ENCODE peak calls at places on chromosomes 1 and 21, in five cellular contexts. One of them, this sample, is unnamed.

GRCh38 chr1:97137862-97138514 is 416.4 kb downstream of the PTBP2 start:
- DNase-seq in sigmoid colon: no peak
- DNase-seq in activated B cell treated with CpG ODN at 0.5 μM for 24 hours: no peak
- DNase-seq in GM12865: peak
- DNase-seq in suprapubic skin: no peak
- DNase-seq in this sample: no peak

GRCh38 chr1:12052008-12052573 is 11.0 kb upstream of the TNFRSF8 start:
- DNase-seq in sigmoid colon: peak
- DNase-seq in GM12865: peak
- DNase-seq in activated B cell treated with CpG ODN at 0.5 μM for 24 hours: peak
- DNase-seq in suprapubic skin: no peak
- DNase-seq in this sample: no peak

GRCh38 chr1:51061231-51061943 is 40.6 kb upstream of the C1orf185 start:
- DNase-seq in suprapubic skin: no peak
- DNase-seq in sigmoid colon: no peak
- DNase-seq in activated B cell treated with CpG ODN at 0.5 μM for 24 hours: no peak
- DNase-seq in GM12865: peak
- DNase-seq in this sample: no peak

GRCh38 chr1:38803647-38804046 is 55.9 kb downstream of the RRAGC start:
- DNase-seq in GM12865: no peak
- DNase-seq in activated B cell treated with CpG ODN at 0.5 μM for 24 hours: no peak
- DNase-seq in sigmoid colon: no peak
- DNase-seq in suprapubic skin: no peak
- DNase-seq in this sample: no peak

GRCh38 chr1:97943354-97943753 is 22.5 kb upstream of the DPYD start:
- DNase-seq in sigmoid colon: no peak
- DNase-seq in activated B cell treated with CpG ODN at 0.5 μM for 24 hours: no peak
- DNase-seq in suprapubic skin: no peak
- DNase-seq in GM12865: no peak
- DNase-seq in this sample: no peak

GRCh38 chr1:194013561-194013960 is 827.1 kb upstream of the B3GALT2 start:
- DNase-seq in GM12865: no peak
- DNase-seq in activated B cell treated with CpG ODN at 0.5 μM for 24 hours: no peak
- DNase-seq in sigmoid colon: no peak
- DNase-seq in suprapubic skin: no peak
- DNase-seq in this sample: no peak

GRCh38 chr1:59229138-59229537 is 67.8 kb upstream of the FGGY start:
- DNase-seq in sigmoid colon: no peak
- DNase-seq in GM12865: peak
- DNase-seq in suprapubic skin: no peak
- DNase-seq in activated B cell treated with CpG ODN at 0.5 μM for 24 hours: no peak
- DNase-seq in this sample: no peak

GRCh38 chr1:36391271-36391670 is 5.5 kb upstream of the STK40 start:
- DNase-seq in sigmoid colon: no peak
- DNase-seq in activated B cell treated with CpG ODN at 0.5 μM for 24 hours: no peak
- DNase-seq in suprapubic skin: no peak
- DNase-seq in GM12865: no peak
- DNase-seq in this sample: no peak

GRCh38 chr1:111538343-111539035 is 35.1 kb upstream of the ADORA3 start:
- DNase-seq in sigmoid colon: no peak
- DNase-seq in GM12865: no peak
- DNase-seq in activated B cell treated with CpG ODN at 0.5 μM for 24 hours: no peak
- DNase-seq in suprapubic skin: no peak
- DNase-seq in this sample: no peak

GRCh38 chr21:38712076-38712475 is 93.7 kb upstream of the ETS2 start:
- DNase-seq in sigmoid colon: no peak
- DNase-seq in GM12865: peak
- DNase-seq in activated B cell treated with CpG ODN at 0.5 μM for 24 hours: no peak
- DNase-seq in suprapubic skin: no peak
- DNase-seq in this sample: no peak

GRCh38 chr1:63632110-63632509 is 38.9 kb downstream of the PGM1 start:
- DNase-seq in GM12865: no peak
- DNase-seq in suprapubic skin: no peak
- DNase-seq in activated B cell treated with CpG ODN at 0.5 μM for 24 hours: no peak
- DNase-seq in sigmoid colon: no peak
- DNase-seq in this sample: no peak

GRCh38 chr1:86205741-86206140 is 49.2 kb upstream of the COL24A1 start:
- DNase-seq in sigmoid colon: no peak
- DNase-seq in GM12865: no peak
- DNase-seq in suprapubic skin: no peak
- DNase-seq in activated B cell treated with CpG ODN at 0.5 μM for 24 hours: no peak
- DNase-seq in this sample: no peak

GRCh38 chr1:22268327-22268726 is 125.4 kb upstream of the WNT4 start:
- DNase-seq in suprapubic skin: no peak
- DNase-seq in activated B cell treated with CpG ODN at 0.5 μM for 24 hours: no peak
- DNase-seq in sigmoid colon: no peak
- DNase-seq in GM12865: no peak
- DNase-seq in this sample: no peak

GRCh38 chr1:212313616-212314015 is 28.4 kb downstream of the PPP2R5A start:
- DNase-seq in activated B cell treated with CpG ODN at 0.5 μM for 24 hours: no peak
- DNase-seq in suprapubic skin: no peak
- DNase-seq in sigmoid colon: no peak
- DNase-seq in GM12865: no peak
- DNase-seq in this sample: no peak

GRCh38 chr1:169943963-169944526 is 50.3 kb upstream of the SCYL3 start:
- DNase-seq in GM12865: no peak
- DNase-seq in suprapubic skin: no peak
- DNase-seq in sigmoid colon: peak
- DNase-seq in activated B cell treated with CpG ODN at 0.5 μM for 24 hours: no peak
- DNase-seq in this sample: no peak

GRCh38 chr1:91080650-91081049 is 58.8 kb upstream of the ZNF644 start:
- DNase-seq in suprapubic skin: no peak
- DNase-seq in GM12865: peak
- DNase-seq in activated B cell treated with CpG ODN at 0.5 μM for 24 hours: no peak
- DNase-seq in sigmoid colon: no peak
- DNase-seq in this sample: no peak

GRCh38 chr1:69523032-69523431 is 44.7 kb upstream of the LRRC7 start:
- DNase-seq in activated B cell treated with CpG ODN at 0.5 μM for 24 hours: no peak
- DNase-seq in suprapubic skin: no peak
- DNase-seq in GM12865: no peak
- DNase-seq in sigmoid colon: no peak
- DNase-seq in this sample: no peak

GRCh38 chr1:172180886-172181285 is 239.6 kb upstream of the C1orf105 start:
- DNase-seq in sigmoid colon: peak
- DNase-seq in GM12865: peak
- DNase-seq in activated B cell treated with CpG ODN at 0.5 μM for 24 hours: no peak
- DNase-seq in suprapubic skin: no peak
- DNase-seq in this sample: no peak

GRCh38 chr21:41753001-41753725 is 13.7 kb downstream of the RIPK4 start:
- DNase-seq in GM12865: no peak
- DNase-seq in sigmoid colon: no peak
- DNase-seq in suprapubic skin: no peak
- DNase-seq in activated B cell treated with CpG ODN at 0.5 μM for 24 hours: no peak
- DNase-seq in this sample: no peak

GRCh38 chr1:42322577-42322976 is 12.5 kb downstream of the FOXJ3 start:
- DNase-seq in sigmoid colon: no peak
- DNase-seq in GM12865: no peak
- DNase-seq in suprapubic skin: no peak
- DNase-seq in activated B cell treated with CpG ODN at 0.5 μM for 24 hours: no peak
- DNase-seq in this sample: no peak

GRCh38 chr1:13775916-13776315 is 75.9 kb downstream of the PRDM2 start:
- DNase-seq in sigmoid colon: no peak
- DNase-seq in activated B cell treated with CpG ODN at 0.5 μM for 24 hours: no peak
- DNase-seq in suprapubic skin: no peak
- DNase-seq in GM12865: no peak
- DNase-seq in this sample: no peak

GRCh38 chr1:110187139-110187890 is 22.8 kb upstream of the KCNC4 start:
- DNase-seq in GM12865: no peak
- DNase-seq in sigmoid colon: no peak
- DNase-seq in suprapubic skin: no peak
- DNase-seq in activated B cell treated with CpG ODN at 0.5 μM for 24 hours: no peak
- DNase-seq in this sample: no peak

GRCh38 chr1:8674912-8675311 is 142.5 kb downstream of the RERE start:
- DNase-seq in sigmoid colon: no peak
- DNase-seq in suprapubic skin: no peak
- DNase-seq in GM12865: no peak
- DNase-seq in activated B cell treated with CpG ODN at 0.5 μM for 24 hours: no peak
- DNase-seq in this sample: no peak

GRCh38 chr1:200075938-200076546 is 48.5 kb downstream of the NR5A2 start:
- DNase-seq in sigmoid colon: no peak
- DNase-seq in activated B cell treated with CpG ODN at 0.5 μM for 24 hours: no peak
- DNase-seq in suprapubic skin: no peak
- DNase-seq in GM12865: no peak
- DNase-seq in this sample: no peak

DNA sequence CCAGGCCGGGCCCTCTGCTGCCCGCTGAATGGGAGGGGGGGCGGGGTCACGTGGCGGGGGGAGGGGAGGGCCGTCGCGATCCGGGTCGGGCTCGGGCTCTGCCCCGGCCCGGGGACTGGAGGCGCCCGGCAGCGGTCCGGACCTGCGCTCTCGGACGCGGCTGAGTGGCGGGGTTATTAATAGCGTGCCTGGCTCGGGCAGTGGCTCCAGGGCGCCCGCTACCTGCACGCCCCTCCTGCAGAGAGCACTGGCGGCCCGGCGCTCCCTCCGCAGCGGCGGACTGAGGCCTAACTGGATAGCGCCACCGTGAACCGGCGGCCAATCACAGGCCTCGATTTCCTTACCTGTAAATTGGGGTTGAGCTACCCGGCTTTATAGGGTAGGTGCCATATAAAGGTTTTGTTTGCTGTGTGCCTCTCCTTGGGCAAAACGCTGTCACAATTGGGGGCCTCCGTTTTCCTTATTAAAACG is 28.0 kb downstream of the AHDC1 start:
- DNase-seq in suprapubic skin: no peak
- DNase-seq in activated B cell treated with CpG ODN at 0.5 μM for 24 hours: peak
- DNase-seq in sigmoid colon: peak
- DNase-seq in GM12865: peak
- DNase-seq in this sample: peak
- TF ChIP-seq CTCF in suprapubic skin: no peak
- TF ChIP-seq CTCF in activated B cell treated with CpG ODN at 0.5 μM for 24 hours: no peak
- TF ChIP-seq CTCF in sigmoid colon: no peak
- TF ChIP-seq CTCF in GM12865: no peak
- TF ChIP-seq CTCF in this sample: no peak

GRCh38 chr1:231369282-231369681 is 31.2 kb downstream of the SPRTN start:
- DNase-seq in sigmoid colon: no peak
- DNase-seq in activated B cell treated with CpG ODN at 0.5 μM for 24 hours: no peak
- DNase-seq in GM12865: no peak
- DNase-seq in suprapubic skin: no peak
- DNase-seq in this sample: no peak
- TF ChIP-seq CTCF in sigmoid colon: no peak
- TF ChIP-seq CTCF in activated B cell treated with CpG ODN at 0.5 μM for 24 hours: no peak
- TF ChIP-seq CTCF in GM12865: no peak
- TF ChIP-seq CTCF in suprapubic skin: no peak
- TF ChIP-seq CTCF in this sample: no peak

DNA sequence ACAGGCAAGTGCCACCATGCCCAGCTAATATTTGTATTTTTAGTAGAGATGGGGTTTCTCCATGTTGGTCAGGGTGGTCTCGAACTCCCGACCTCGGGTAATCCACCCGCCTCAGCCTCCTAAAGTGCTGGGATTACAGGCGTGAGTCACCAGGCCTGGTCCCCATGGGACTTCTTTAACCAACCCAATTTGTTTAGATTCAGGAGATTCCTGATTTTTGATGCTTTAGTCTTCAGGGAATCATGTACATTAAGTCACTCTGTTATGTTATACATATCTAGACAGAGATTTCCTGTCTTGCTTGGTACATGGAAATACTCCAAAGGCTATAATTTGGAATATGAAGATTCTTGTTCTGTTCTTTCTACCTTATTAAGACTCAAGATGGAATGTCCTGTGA is 202.4 kb upstream of the L1TD1 start:
- DNase-seq in activated B cell treated with CpG ODN at 0.5 μM for 24 hours: no peak
- DNase-seq in GM12865: no peak
- DNase-seq in suprapubic skin: no peak
- DNase-seq in sigmoid colon: no peak
- DNase-seq in this sample: no peak
- TF ChIP-seq CTCF in activated B cell treated with CpG ODN at 0.5 μM for 24 hours: no peak
- TF ChIP-seq CTCF in GM12865: no peak
- TF ChIP-seq CTCF in suprapubic skin: no peak
- TF ChIP-seq CTCF in sigmoid colon: no peak
- TF ChIP-seq CTCF in this sample: no peak

DNA sequence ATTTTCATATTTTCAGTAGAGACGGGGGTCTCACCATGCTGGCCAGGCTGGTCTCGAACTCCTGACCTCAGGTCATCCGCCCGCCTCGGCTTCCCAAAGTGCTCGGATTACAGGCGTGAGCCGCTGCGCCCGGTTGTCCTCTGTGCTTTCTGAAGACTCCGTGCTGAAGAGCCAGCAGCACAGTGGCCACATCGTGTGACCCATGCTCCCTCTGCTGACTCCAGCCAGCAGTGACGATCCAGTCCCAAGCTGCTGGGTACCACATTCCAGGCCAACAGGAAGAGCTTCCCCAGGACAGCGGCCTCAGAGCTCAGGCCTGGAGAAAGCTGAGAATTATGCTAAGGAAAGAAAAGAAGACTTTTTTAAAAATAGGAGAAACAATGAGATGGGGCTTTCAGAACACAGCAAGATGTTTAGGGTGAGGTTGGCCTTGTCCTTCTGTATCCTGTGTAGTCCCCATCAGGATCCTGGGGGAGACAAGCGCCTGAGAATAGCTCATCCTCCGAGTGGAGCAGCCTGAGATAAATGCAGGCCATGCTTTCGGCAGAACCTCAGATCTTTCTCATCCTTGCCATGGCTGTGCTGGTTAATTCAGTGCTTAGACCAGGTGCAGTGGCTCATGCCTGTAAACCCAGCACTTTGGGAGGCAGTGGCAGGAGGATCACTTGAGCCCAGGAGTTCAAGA is 207.1 kb downstream of the SLC35F3 start:
- DNase-seq in activated B cell treated with CpG ODN at 0.5 μM for 24 hours: no peak
- DNase-seq in GM12865: no peak
- DNase-seq in suprapubic skin: no peak
- DNase-seq in sigmoid colon: no peak
- DNase-seq in this sample: peak
- TF ChIP-seq CTCF in activated B cell treated with CpG ODN at 0.5 μM for 24 hours: no peak
- TF ChIP-seq CTCF in GM12865: no peak
- TF ChIP-seq CTCF in suprapubic skin: no peak
- TF ChIP-seq CTCF in sigmoid colon: no peak
- TF ChIP-seq CTCF in this sample: peak

This sample was measured in progenitor cell of endocrine pancreas.